ENCODE peak calls at places on chromosomes 7 and 10, in ten cellular contexts. Y is tibial artery; X is stomach; B is prostate gland; O is cardiac muscle cell; K is pancreas; T is A549; W is CD8-positive, alpha-beta memory T cell; S is HCT116; R is uterus. C is an unnamed sample.

GRCh38 chr10:78489034-78489433 is 455.4 kb downstream of the RPS24 start:
- DNase-seq in Y (no peak), X (no peak), B (no peak), O (no peak), K (no peak), T (no peak), W (no peak), S (no peak), R (no peak), C (no peak)

GRCh38 chr7:22576941-22577927 is 77.2 kb upstream of the STEAP1B start:
- DNase-seq in Y (peak; percentile 72), X (no peak), B (peak; percentile 24), O (peak; percentile 99), K (no peak), T (no peak), W (no peak), S (no peak), R (peak; percentile 45), C (peak; percentile 50)

GRCh38 chr7:3338161-3338560 is 37.1 kb downstream of the SDK1 start:
- DNase-seq in Y (no peak), X (no peak), B (no peak), O (no peak), K (no peak), T (no peak), W (no peak), S (no peak), R (no peak), C (no peak)

GRCh38 chr7:140655511-140656408 is 15.1 kb upstream of the DENND2A start:
- DNase-seq in Y (peak; percentile 44), X (no peak), B (no peak), O (no peak), K (no peak), T (no peak), W (no peak), S (no peak), R (no peak), C (no peak)

GRCh38 chr10:127979566-127979965 is 72.7 kb downstream of the PTPRE start:
- DNase-seq in Y (no peak), X (peak; percentile 10), B (no peak), O (no peak), K (no peak), T (no peak), W (no peak), S (no peak), R (no peak), C (no peak)

GRCh38 chr10:103560886-103561285 is 67.4 kb downstream of the NEURL1 start:
- DNase-seq in Y (no peak), X (no peak), B (no peak), O (no peak), K (no peak), T (no peak), W (no peak), S (no peak), R (no peak), C (no peak)

GRCh38 chr7:143362126-143362961 is at the start of gene FAM131B:
- DNase-seq in Y (no peak), X (no peak), B (no peak), O (peak; percentile 12), K (no peak), T (no peak), W (no peak), S (no peak), R (no peak), C (no peak)

GRCh38 chr10:49768731-49769130 is 6.6 kb upstream of the OGDHL start:
- DNase-seq in Y (no peak), X (no peak), B (no peak), O (no peak), K (no peak), T (no peak), W (no peak), S (no peak), R (no peak), C (no peak)

GRCh38 chr7:151013728-151014497 is 10.4 kb downstream of the ATG9B start:
- DNase-seq in Y (no peak), X (peak; percentile 67), B (peak; percentile 36), O (peak; percentile 67), K (peak; percentile 55), T (no peak), W (peak; percentile 96), S (no peak), R (peak; percentile 35), C (peak; percentile 44)

GRCh38 chr10:13352519-13352918 is 4.4 kb upstream of the SEPHS1 start:
- DNase-seq in Y (no peak), X (no peak), B (no peak), O (no peak), K (no peak), T (no peak), W (no peak), S (no peak), R (no peak), C (no peak)

GRCh38 chr10:17506859-17507471 is 52.6 kb upstream of the ST8SIA6 start:
- DNase-seq in Y (no peak), X (no peak), B (no peak), O (no peak), K (no peak), T (no peak), W (no peak), S (no peak), R (no peak), C (no peak)

GRCh38 chr10:35356725-35357092 is 20.4 kb downstream of the CCNY start:
- DNase-seq in Y (no peak), X (no peak), B (no peak), O (no peak), K (no peak), T (no peak), W (no peak), S (no peak), R (no peak), C (no peak)

GRCh38 chr10:114437456-114438292 is 33.4 kb upstream of the AFAP1L2 start:
- DNase-seq in Y (no peak), X (no peak), B (no peak), O (peak; percentile 44), K (no peak), T (peak; percentile 64), W (no peak), S (no peak), R (no peak), C (no peak)

GRCh38 chr10:132209130-132209529 is 22.4 kb downstream of the DPYSL4 start:
- DNase-seq in Y (no peak), X (no peak), B (no peak), O (no peak), K (no peak), T (no peak), W (no peak), S (no peak), R (no peak), C (no peak)

GRCh38 chr7:152968003-152968402 is 208.5 kb downstream of the ACTR3B start:
- DNase-seq in Y (no peak), X (no peak), B (no peak), O (no peak), K (no peak), T (no peak), W (no peak), S (no peak), R (no peak), C (no peak)

GRCh38 chr7:128425851-128426250 is 16.1 kb upstream of the IMPDH1 start:
- DNase-seq in Y (peak; percentile 80), X (peak; percentile 87), B (peak; percentile 58), O (peak; percentile 76), K (peak; percentile 53), T (peak; percentile 89), W (peak; percentile 74), S (peak; percentile 57), R (peak; percentile 72), C (peak; percentile 57)

GRCh38 chr10:80596391-80597257 is 58.9 kb downstream of the SH2D4B start:
- DNase-seq in Y (no peak), X (peak; percentile 29), B (no peak), O (peak; percentile 69), K (no peak), T (peak; percentile 55), W (peak; percentile 34), S (peak; percentile 57), R (no peak), C (no peak)

GRCh38 chr10:104143829-104144228 is 21.9 kb downstream of the SFR1 start:
- DNase-seq in Y (no peak), X (no peak), B (no peak), O (no peak), K (no peak), T (no peak), W (no peak), S (no peak), R (no peak), C (no peak)

GRCh38 chr10:30185916-30186315 is 126.5 kb upstream of the JCAD start:
- DNase-seq in Y (no peak), X (no peak), B (no peak), O (peak; percentile 89), K (no peak), T (no peak), W (no peak), S (no peak), R (no peak), C (no peak)

GRCh38 chr7:44313621-44314031 is 11.8 kb downstream of the CAMK2B start:
- DNase-seq in Y (no peak), X (peak; percentile 8), B (no peak), O (no peak), K (no peak), T (no peak), W (no peak), S (no peak), R (no peak), C (no peak)
- H3K4me1 ChIP-seq in Y (peaks cover 9% of the 10 kb centered on the region), X (no peaks in the 10 kb centered on the region), B (no peaks in the 10 kb centered on the region), O (no peaks in the 10 kb centered on the region), K (no peaks in the 10 kb centered on the region), T (no peaks in the 10 kb centered on the region), W (peaks cover 6% of the 10 kb centered on the region), S (no peaks in the 10 kb centered on the region), R (no peaks in the 10 kb centered on the region), C (no peaks in the 10 kb centered on the region)

GRCh38 chr10:31921031-31921430 is 7.6 kb downstream of the ARHGAP12 start:
- DNase-seq in Y (no peak), X (no peak), B (no peak), O (no peak), K (no peak), T (no peak), W (no peak), S (no peak), R (no peak), C (no peak)
- H3K4me3 ChIP-seq in Y (no peak overlapping the region), X (no peak overlapping the region), B (no peak overlapping the region), O (no peak overlapping the region), K (no peak overlapping the region), T (no peak overlapping the region), W (no peak overlapping the region), S (no peak overlapping the region), R (no peak overlapping the region), C (no peak overlapping the region)

GRCh38 chr7:12138421-12138820 is 72.7 kb upstream of the TMEM106B start:
- DNase-seq in Y (no peak), X (no peak), B (no peak), O (no peak), K (no peak), T (no peak), W (no peak), S (no peak), R (no peak), C (no peak)
- H3K27ac ChIP-seq in Y (no peak overlapping the region), X (no peak overlapping the region), B (no peak overlapping the region), O (no peak overlapping the region), K (no peak overlapping the region), T (peak overlapping the region; percentile 4), W (no peak overlapping the region), S (no peak overlapping the region), R (no peak overlapping the region), C (no peak overlapping the region)

DNA sequence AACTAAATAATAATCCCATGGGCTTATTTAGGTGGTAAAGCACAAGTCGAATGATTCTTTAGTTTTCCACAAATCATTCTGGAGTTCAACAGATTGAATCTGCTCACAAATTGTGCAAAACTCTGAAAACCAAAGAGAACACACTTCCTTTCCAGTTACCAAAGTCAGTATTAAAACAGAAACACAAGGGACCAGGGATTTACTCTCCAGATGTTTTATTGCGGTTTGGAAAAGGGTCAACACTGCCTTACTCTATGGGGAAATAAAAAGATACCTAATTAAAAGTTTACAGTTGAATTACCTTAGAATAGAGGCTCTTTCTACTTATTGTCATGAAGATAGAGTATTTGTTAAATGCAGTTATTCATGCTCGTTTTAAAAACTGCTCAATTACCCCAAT is 8.6 kb downstream of the LAMB1 start:
- DNase-seq in Y (no peak), X (no peak), B (no peak), O (peak; percentile 56), K (no peak), T (no peak), W (no peak), S (no peak), R (no peak), C (no peak)
- H3K4me1 ChIP-seq in Y (peaks cover 30% of the 10 kb centered on the region), X (peaks cover 27% of the 10 kb centered on the region), B (peaks cover 12% of the 10 kb centered on the region), O (peaks cover 17% of the 10 kb centered on the region), K (peaks cover 46% of the 10 kb centered on the region), T (peaks cover 56% of the 10 kb centered on the region), W (no peaks in the 10 kb centered on the region), S (peaks cover 36% of the 10 kb centered on the region), R (no peaks in the 10 kb centered on the region), C (peaks cover 8% of the 10 kb centered on the region)